ENCODE peak calls at places on chromosomes 13 and 19, in ten cellular contexts. N, Y, T, O, L, I, X, C, Z and J are unnamed samples. For H3K27me3 and H3K4me1, the result is how much of the 10 kb centered on the place peaks cover.

GRCh38 chr13:95457294-95457693 is 95.2 kb upstream of the CLDN10 start:
- DNase-seq in T (no peak), I (no peak), N (no peak), L (no peak), Y (no peak), O (no peak), Z (no peak), X (no peak), C (no peak), J (no peak)

GRCh38 chr13:36875431-36875830 is 44.6 kb downstream of the SMAD9 start:
- DNase-seq in L (no peak), N (no peak), Y (no peak), X (no peak), I (no peak), O (no peak), C (no peak), Z (no peak), T (no peak), J (no peak)

GRCh38 chr19:18636969-18637629 is at the start of gene KLHL26:
- DNase-seq in N (no peak), Z (no peak), O (no peak), C (peak), T (no peak), X (no peak), Y (no peak), I (no peak), L (no peak), J (no peak)

GRCh38 chr19:45117666-45118065 is 24.7 kb downstream of the PPP1R37 start:
- DNase-seq in Z (no peak), C (no peak), T (no peak), X (no peak), I (no peak), Y (peak), N (no peak), O (no peak), L (no peak), J (no peak)

GRCh38 chr13:92745233-92745632 is 481.4 kb upstream of the GPC6 start:
- DNase-seq in L (no peak), I (no peak), N (no peak), Y (no peak), X (no peak), T (no peak), C (no peak), Z (no peak), O (no peak), J (no peak)

GRCh38 chr19:47284324-47284899 is 9.7 kb downstream of the INAFM1 start:
- DNase-seq in I (peak), C (no peak), Y (peak), L (no peak), X (no peak), T (no peak), O (peak), N (peak), Z (peak), J (peak)

GRCh38 chr19:50467566-50467965 is 8.7 kb upstream of the EMC10 start:
- DNase-seq in X (no peak), C (no peak), N (no peak), Y (no peak), L (no peak), O (no peak), I (no peak), Z (no peak), T (no peak), J (no peak)

GRCh38 chr13:86193281-86193680 is 394.1 kb upstream of the SLITRK6 start:
- DNase-seq in O (no peak), C (no peak), N (peak), L (no peak), T (no peak), X (no peak), Z (no peak), I (no peak), Y (no peak), J (no peak)

GRCh38 chr19:18590273-18591272 is 2.0 kb downstream of the REX1BD start:
- DNase-seq in Y (no peak), N (peak), L (no peak), X (no peak), T (no peak), Z (peak), I (no peak), C (peak), O (peak), J (peak)

GRCh38 chr13:48533986-48534600 is 1.2 kb upstream of the RCBTB2 start:
- DNase-seq in O (no peak), C (no peak), X (no peak), N (no peak), L (no peak), I (no peak), T (no peak), Y (no peak), Z (peak), J (no peak)

GRCh38 chr19:1259873-1260748 is 9.0 kb upstream of the CIRBP start:
- DNase-seq in Y (no peak), O (no peak), L (no peak), T (peak), N (no peak), X (no peak), I (no peak), C (no peak), Z (peak), J (no peak)
- H3K4me3 ChIP-seq in Y (no peak), O (no peak), L (no peak), T (peak), N (peak), X (peak), I (peak), C (no peak), Z (no peak), J (peak)

GRCh38 chr19:42555317-42555716 is 27.0 kb upstream of the CEACAM1 start:
- DNase-seq in T (no peak), C (no peak), Y (no peak), L (no peak), O (no peak), Z (peak), N (no peak), I (no peak), X (no peak), J (no peak)

GRCh38 chr19:42555801-42556200 is 27.5 kb upstream of the CEACAM1 start:
- DNase-seq in C (no peak), L (no peak), N (no peak), I (no peak), Z (no peak), X (no peak), O (no peak), T (no peak), Y (no peak), J (no peak)

GRCh38 chr19:42552086-42553065 is 24.1 kb upstream of the CEACAM1 start:
- DNase-seq in I (no peak), Z (no peak), L (no peak), N (no peak), C (no peak), O (no peak), Y (no peak), X (no peak), T (no peak), J (no peak)

GRCh38 chr19:42554046-42554575 is 25.8 kb upstream of the CEACAM1 start:
- DNase-seq in Y (no peak), N (no peak), L (no peak), Z (no peak), C (no peak), X (no peak), O (no peak), I (no peak), T (no peak), J (no peak)

DNA sequence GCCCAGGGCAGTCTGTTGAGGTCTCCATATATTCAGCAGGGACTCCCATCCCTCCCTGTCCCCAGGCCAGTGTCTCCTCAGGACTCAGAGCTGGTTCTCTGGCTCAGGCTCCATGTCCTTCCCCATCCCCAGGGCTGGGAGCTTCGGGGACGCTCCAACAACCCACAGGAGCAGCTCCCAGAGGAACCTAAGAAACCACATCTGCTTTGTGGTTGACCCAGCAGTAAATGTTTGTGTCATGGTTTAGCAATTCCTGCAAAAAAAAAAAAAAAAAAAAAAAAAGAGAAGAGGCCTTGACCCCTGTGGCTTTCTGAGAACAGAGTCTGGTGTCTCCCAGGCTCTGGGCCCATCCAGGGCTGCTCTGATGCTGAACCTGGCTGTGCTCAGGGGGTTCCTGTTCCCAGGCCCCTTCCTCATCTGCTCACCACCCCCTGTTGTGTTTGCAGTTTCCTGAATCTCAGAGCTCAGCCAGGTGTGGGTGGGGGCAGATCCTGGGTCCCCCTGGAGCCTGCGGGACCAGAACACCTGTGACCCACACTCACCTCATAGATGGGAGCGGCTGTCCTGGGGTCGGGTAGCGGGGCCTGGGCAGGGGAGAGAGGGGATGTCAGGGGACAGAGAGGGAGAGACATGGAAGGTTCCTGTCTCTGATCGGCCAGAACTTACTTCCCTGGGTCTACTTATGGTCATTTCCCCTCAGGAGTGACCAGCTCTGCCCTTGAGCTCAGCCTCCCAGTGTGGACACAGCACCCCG is 25.2 kb upstream of the CEACAM1 start:
- DNase-seq in I (no peak), L (no peak), C (no peak), Y (peak), N (peak), Z (no peak), X (peak), O (peak), T (peak), J (no peak)
- H3K27me3 ChIP-seq in I (under half), L (under half), C (under half), Y (under half), N (under half), Z (under half), X (under half), O (half or more), T (under half), J (under half)

GRCh38 chr19:42131149-42132029 is 857 bp downstream of the POU2F2 start:
- DNase-seq in X (no peak), T (no peak), Z (no peak), N (no peak), C (no peak), O (no peak), Y (no peak), I (no peak), L (no peak), J (no peak)

GRCh38 chr19:42130254-42130573 is 2.0 kb downstream of the POU2F2 start:
- DNase-seq in N (no peak), I (no peak), Z (no peak), C (no peak), X (no peak), O (no peak), L (no peak), Y (no peak), T (no peak), J (no peak)

GRCh38 chr19:42129399-42130253 is 2.6 kb downstream of the POU2F2 start:
- DNase-seq in T (peak), L (no peak), Y (peak), O (peak), N (no peak), X (peak), I (no peak), C (no peak), Z (no peak), J (no peak)

GRCh38 chr19:42132851-42133528 is 744 bp upstream of the POU2F2 start:
- DNase-seq in Y (peak), X (peak), T (peak), L (peak), Z (peak), O (peak), I (peak), N (no peak), C (peak), J (peak)

DNA sequence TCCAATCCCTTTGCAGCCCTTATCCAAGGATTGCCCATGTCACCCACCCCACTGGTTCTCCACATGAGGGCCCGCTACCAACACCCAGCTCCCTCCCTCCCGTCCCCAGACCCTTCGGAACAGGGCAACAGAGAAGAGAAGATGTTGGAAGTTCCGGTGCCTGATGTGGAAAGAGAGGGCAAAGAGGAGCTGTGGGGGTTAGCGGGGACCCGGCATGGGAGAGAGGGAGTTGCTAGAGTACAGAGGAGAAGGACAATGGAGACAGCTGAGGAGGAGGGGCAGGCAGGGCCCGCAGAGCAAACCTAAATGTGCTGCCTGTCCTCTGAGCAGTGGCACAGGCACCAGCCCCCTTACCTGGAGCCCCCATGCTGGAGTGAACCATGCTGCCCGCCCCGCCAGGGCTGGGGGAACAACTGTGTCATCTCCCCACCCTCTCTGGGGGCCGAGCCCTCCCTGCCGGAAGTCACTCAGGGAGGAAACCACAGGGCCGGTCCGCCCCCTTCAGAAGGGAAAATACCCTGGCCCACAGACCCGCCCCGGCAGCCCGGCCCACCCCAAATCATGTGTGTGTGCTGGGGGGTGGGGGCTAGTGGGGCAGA is at the start of gene POU2F2:
- DNase-seq in Z (peak), O (peak), C (peak), Y (peak), L (peak), X (peak), N (no peak), I (no peak), T (peak), J (no peak)
- H3K4me1 ChIP-seq in Z (under half), O (under half), C (under half), Y (under half), L (under half), X (under half), N (under half), I (under half), T (under half), J (under half)

DNA sequence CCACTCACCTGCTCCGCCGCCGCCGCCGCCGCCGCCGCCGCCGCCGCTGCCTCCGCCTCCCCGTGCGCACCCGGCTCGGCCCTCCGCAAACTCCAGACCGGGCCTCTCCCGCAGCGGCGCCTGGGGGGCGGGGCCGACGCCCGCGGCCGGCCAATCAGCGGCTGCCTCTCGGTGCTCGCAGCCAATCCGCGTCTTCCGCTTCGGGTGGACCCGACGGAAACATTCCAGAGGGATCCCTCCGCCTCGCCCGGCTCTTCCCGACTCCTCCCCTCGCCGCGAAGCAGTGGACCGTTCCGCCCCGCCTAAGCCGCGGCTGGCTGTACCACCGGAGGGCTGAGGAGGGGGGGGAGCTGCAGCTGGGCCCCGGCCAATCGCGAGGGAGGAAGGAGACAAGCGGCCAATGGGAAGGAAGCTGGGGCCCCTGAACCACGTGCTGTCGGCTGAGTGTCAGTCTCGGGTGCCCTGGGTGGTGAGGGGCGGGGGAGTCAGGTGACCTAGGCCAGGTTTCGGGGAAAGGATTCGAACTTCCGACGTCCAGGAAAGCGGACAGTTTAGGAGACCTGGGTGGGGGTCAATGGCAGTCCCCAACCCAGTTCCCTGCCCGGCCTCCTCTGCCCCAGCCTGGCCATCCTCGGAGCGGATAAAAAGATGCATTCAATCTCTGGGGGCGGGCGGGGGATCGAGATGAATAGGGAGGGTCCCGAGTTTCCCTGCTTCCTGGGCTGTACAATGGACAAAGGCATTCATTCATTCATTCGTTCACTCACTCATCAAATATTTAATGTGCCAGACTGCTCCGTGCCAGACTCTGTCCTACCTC is at the start of gene GIPC1:
- DNase-seq in T (peak), I (peak), X (peak), O (peak), Y (peak), Z (peak), L (peak), N (peak), C (peak), J (peak)
- H3K4me3 ChIP-seq in T (peak), I (peak), X (peak), O (peak), Y (no peak), Z (peak), L (peak), N (peak), C (peak), J (peak)

DNA sequence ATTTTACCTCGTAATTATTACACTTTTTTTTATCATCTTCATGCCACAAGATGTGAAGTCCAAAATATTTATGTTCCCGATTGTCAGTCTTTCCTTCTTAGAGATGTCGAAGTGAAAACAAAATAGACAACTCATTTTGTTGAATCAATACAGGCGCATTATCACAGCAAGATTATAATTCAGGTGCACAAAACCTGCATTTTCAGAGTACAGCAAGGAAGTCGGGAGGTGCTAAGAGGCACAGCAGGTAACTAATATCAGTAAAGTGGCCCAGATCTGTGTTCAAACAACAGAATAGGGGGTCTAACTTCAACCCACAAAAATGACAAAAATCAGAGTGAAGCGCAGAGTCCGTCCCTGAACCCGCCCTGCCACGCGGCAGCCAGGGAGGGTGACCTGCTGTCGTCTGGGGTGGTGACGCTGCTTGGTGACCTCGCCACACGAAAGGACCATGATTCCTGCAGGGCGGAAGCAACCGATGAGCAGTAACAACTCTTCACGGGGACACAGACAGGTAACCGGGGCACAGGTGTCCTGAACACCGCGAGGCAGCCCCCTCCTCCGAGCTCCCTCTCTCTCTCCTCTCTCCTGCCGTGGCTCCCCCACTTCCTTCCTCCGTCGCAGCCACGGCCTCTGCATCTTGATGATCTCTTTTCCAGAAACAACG is 50.9 kb upstream of the SPACA7 start:
- DNase-seq in X (no peak), Y (no peak), N (no peak), O (no peak), L (no peak), I (no peak), T (no peak), C (no peak), Z (no peak), J (no peak)
- H3K27me3 ChIP-seq in X (under half), Y (under half), N (under half), O (under half), L (under half), I (half or more), T (under half), C (under half), Z (under half), J (half or more)